ENCODE peak calls at places on chromosomes 7 and 10, in five cellular contexts. J is Peyer's patch, Z is right lobe of liver, Y is A673, E is uterus. R is an unnamed sample.

GRCh38 chr10:18665815-18666558 is 6.8 kb downstream of the ARL5B start:
- DNase-seq in Y (no peak), Z (no peak), J (no peak), E (no peak), R (no peak)

GRCh38 chr7:132134814-132135445 is 441.3 kb downstream of the PLXNA4 start:
- DNase-seq in J (no peak), Y (no peak), E (no peak), Z (no peak), R (no peak)

GRCh38 chr10:70053212-70053895 is 708 bp downstream of the MACROH2A2 start:
- DNase-seq in E (no peak), Z (peak; percentile 24), Y (peak; percentile 33), J (no peak), R (peak; percentile 70)

GRCh38 chr10:124004372-124004928 is 88.9 kb downstream of the CHST15 start:
- DNase-seq in Y (no peak), E (no peak), J (peak; percentile 44), Z (no peak), R (no peak)

GRCh38 chr10:50362547-50363125 is 111.3 kb upstream of the ASAH2 start:
- DNase-seq in E (no peak), Z (no peak), J (no peak), Y (no peak), R (no peak)

GRCh38 chr7:84258628-84259027 is 64.0 kb upstream of the SEMA3A start:
- DNase-seq in Z (no peak), E (no peak), J (no peak), Y (no peak), R (no peak)

GRCh38 chr10:7988985-7989384 is 65.5 kb upstream of the GATA3 start:
- DNase-seq in Z (no peak), E (no peak), Y (peak; percentile 13), J (no peak), R (no peak)

GRCh38 chr10:37952926-37953325 is 23.5 kb downstream of the ZNF25 start:
- DNase-seq in Y (no peak), J (no peak), E (no peak), Z (no peak), R (no peak)

GRCh38 chr10:78778446-78779338 is 290.1 kb upstream of the ZMIZ1 start:
- DNase-seq in E (no peak), Y (no peak), J (no peak), Z (no peak), R (peak; percentile 49)

GRCh38 chr7:148773344-148773743 is 74.6 kb downstream of the CUL1 start:
- DNase-seq in E (no peak), Z (no peak), J (no peak), Y (peak; percentile 98), R (no peak)

GRCh38 chr10:95793401-95794045 is 37.6 kb downstream of the ENTPD1 start:
- DNase-seq in E (no peak), Y (no peak), J (peak; percentile 85), Z (peak; percentile 30), R (no peak)

GRCh38 chr7:70338061-70338460 is 739.8 kb downstream of the AUTS2 start:
- DNase-seq in J (no peak), Z (no peak), Y (no peak), E (no peak), R (no peak)

GRCh38 chr10:78972160-78972946 is 96.4 kb upstream of the ZMIZ1 start:
- DNase-seq in E (peak; percentile 80), Y (no peak), J (peak; percentile 65), Z (peak; percentile 88), R (peak; percentile 78)

GRCh38 chr7:22452142-22452763 is 47.7 kb downstream of the STEAP1B start:
- DNase-seq in Z (peak; percentile 61), J (peak; percentile 82), E (peak; percentile 34), Y (peak; percentile 71), R (peak; percentile 74)

GRCh38 chr7:85215098-85215497 is 28.2 kb upstream of the SEMA3D start:
- DNase-seq in E (no peak), Y (no peak), Z (no peak), J (no peak), R (no peak)

GRCh38 chr10:22711373-22711772 is 3.0 kb downstream of the PIP4K2A start:
- DNase-seq in E (no peak), Y (no peak), J (no peak), Z (no peak), R (no peak)

GRCh38 chr7:6015917-6016652 is 7.0 kb downstream of the AIMP2 start:
- DNase-seq in J (no peak), Y (peak; percentile 62), E (peak; percentile 68), Z (peak; percentile 56), R (peak; percentile 78)

GRCh38 chr10:70832236-70832635 is 16.5 kb downstream of the SGPL1 start:
- DNase-seq in Y (no peak), J (no peak), Z (no peak), E (no peak), R (no peak)

GRCh38 chr10:18690541-18690940 is 31.3 kb downstream of the ARL5B start:
- DNase-seq in J (no peak), Z (no peak), E (no peak), Y (no peak), R (no peak)

GRCh38 chr10:51097546-51097945 is 23.3 kb downstream of the PRKG1 start:
- DNase-seq in J (no peak), E (no peak), Z (no peak), Y (no peak), R (no peak)

GRCh38 chr10:125034671-125035070 is 92.7 kb downstream of the ZRANB1 start:
- DNase-seq in E (no peak), Z (no peak), J (no peak), Y (no peak), R (no peak)

GRCh38 chr7:26376208-26376917 is 84.7 kb downstream of the SNX10 start:
- DNase-seq in Y (no peak), J (peak; percentile 64), E (no peak), Z (peak; percentile 64), R (peak; percentile 73)

GRCh38 chr7:51374936-51375335 is 58.3 kb upstream of the COBL start:
- DNase-seq in J (no peak), Z (no peak), E (no peak), Y (no peak), R (no peak)

GRCh38 chr10:86950349-86950748 is 7.1 kb downstream of the MMRN2 start:
- DNase-seq in E (no peak), Y (no peak), J (no peak), Z (no peak), R (peak; percentile 6)

GRCh38 chr10:89789188-89789587 is 87.8 kb downstream of the KIF20B start:
- DNase-seq in Y (no peak), E (no peak), Z (no peak), J (no peak), R (no peak)

GRCh38 chr10:95728535-95728934 is 27.4 kb upstream of the ENTPD1 start:
- DNase-seq in J (no peak), E (no peak), Z (no peak), Y (no peak), R (no peak)

GRCh38 chr10:7756360-7756992 is 31.3 kb downstream of the KIN start:
- DNase-seq in J (no peak), E (no peak), Y (peak; percentile 37), Z (peak; percentile 34), R (no peak)

GRCh38 chr10:119723161-119723560 is 2.7 kb upstream of the INPP5F start:
- DNase-seq in Z (no peak), J (no peak), E (no peak), Y (no peak), R (no peak)

GRCh38 chr7:134051020-134051419 is 76.1 kb upstream of the LRGUK start:
- DNase-seq in Z (no peak), J (no peak), Y (no peak), E (no peak), R (no peak)
- TF ChIP-seq CTCF in Z (no peak), J (no peak), Y (no peak), E (no peak), R (no peak)

DNA sequence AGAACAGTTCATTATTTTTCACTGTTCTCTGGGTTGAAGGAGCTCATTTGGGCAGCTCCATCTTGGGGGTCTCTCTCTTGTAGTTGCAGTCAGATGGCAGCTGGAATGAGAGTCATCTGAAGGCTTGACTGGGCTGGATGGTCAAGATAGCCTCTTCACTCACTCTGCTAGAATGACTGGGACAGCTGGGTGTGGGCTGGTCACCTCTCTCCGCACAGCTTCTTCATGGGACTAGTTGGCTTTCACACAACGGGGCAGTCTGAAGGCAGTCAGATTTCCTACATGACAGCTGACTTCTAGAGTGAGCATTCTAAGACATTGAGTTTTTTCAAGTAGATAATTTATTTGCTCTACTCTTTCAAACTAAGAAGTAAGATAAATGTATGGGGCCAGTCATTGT is 13.1 kb downstream of the PLEKHA1 start:
- DNase-seq in J (no peak), Z (no peak), Y (no peak), E (no peak), R (no peak)
- H3K4me1 ChIP-seq in J (no peaks in the 10 kb centered on the region), Z (peaks cover 53% of the 10 kb centered on the region), Y (no peaks in the 10 kb centered on the region), E (no peaks in the 10 kb centered on the region), R (no peaks in the 10 kb centered on the region)

DNA sequence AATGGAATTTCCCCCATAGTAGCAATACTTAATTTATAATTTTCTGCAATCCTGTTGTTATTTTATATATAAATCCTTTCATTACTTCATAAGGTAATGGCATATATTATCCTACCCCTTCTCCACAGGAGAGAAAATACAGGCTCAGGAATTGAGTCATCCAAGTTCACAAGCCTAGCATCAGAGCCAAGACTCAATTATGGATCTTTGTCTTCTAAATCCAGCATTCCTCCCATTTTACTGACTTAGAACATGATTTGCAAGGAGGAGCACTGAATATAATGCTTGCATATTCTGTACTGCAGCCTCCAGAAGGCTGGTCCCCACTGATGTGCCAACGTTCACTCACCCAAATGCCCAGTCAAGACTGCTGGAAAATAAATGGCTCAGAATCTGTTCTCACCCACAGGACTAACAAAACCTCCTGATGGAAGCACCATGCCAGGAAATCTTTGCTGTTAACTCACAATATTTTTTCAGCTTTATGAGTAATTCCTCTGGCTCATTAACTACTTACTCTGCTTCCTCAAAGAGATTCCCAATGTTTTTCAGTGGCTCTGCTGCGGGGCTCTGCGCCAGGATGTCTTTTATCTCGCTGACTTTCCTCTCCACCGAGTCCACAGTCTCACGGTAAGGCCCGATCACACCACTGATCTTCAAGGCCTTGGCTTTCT is 48.6 kb downstream of the DLD start:
- DNase-seq in J (peak; percentile 53), Y (peak; percentile 49), Z (no peak), E (peak; percentile 79), R (no peak)
- H3K36me3 ChIP-seq in J (no peaks in the 10 kb centered on the region), Y (peaks cover 41% of the 10 kb centered on the region), Z (peaks cover 5% of the 10 kb centered on the region), E (no peaks in the 10 kb centered on the region), R (peaks cover 16% of the 10 kb centered on the region)

DNA sequence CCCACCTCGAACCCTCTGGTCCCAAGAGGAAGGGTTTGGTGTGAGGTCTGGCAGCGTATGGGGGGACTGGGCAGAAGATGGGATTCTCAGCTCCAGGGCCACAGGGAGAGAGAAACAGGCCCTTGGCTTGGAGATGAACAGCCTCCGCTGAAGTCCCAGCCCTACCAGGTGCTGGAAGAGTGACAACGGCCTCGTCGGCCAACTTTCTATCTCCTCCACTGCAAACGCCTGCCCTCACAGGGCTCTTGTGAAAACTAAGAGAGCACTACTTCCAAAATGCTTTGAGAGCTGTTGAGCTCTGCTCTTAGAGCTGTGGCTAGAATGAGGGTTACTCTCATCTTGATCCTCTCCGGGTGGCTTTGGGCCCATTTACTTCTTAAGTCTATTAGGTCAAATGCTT is 63.5 kb downstream of the AFAP1L2 start:
- DNase-seq in J (no peak), Z (no peak), E (no peak), Y (no peak), R (no peak)
- TF ChIP-seq CTCF in J (no peak), Z (no peak), E (no peak), Y (no peak), R (no peak)

GRCh38 chr7:2053395-2053794 is 179.3 kb downstream of the MAD1L1 start:
- DNase-seq in J (no peak), Z (no peak), Y (no peak), E (no peak), R (no peak)
- H3K4me1 ChIP-seq in J (no peaks in the 10 kb centered on the region), Z (no peaks in the 10 kb centered on the region), Y (no peaks in the 10 kb centered on the region), E (no peaks in the 10 kb centered on the region), R (no peaks in the 10 kb centered on the region)

R was measured in upper lobe of right lung.